ENCODE peak calls at places on chromosomes 3 and 15, in six cellular contexts. L is left lung, E is left ventricle myocardium inferior, R is DND-41, N is fibroblast of lung, W is transverse colon. Q is an unnamed sample.

GRCh38 chr15:58052334-58052733 is 13.2 kb downstream of the ALDH1A2 start:
- DNase-seq in L (peak; percentile 58), E (no peak), W (no peak), N (no peak), R (no peak), Q (no peak)

GRCh38 chr15:88256261-88257230 is at the start of gene NTRK3:
- DNase-seq in L (no peak), N (peak; percentile 56), W (no peak), R (peak; percentile 15), E (no peak), Q (no peak)

GRCh38 chr15:92343869-92344643 is 49.6 kb upstream of the ST8SIA2 start:
- DNase-seq in W (no peak), R (no peak), E (peak; percentile 68), N (no peak), L (no peak), Q (no peak)

GRCh38 chr15:89982315-89983055 is 18.6 kb upstream of the ZNF710 start:
- DNase-seq in N (no peak), R (no peak), L (no peak), E (no peak), W (no peak), Q (no peak)

GRCh38 chr15:75063338-75063737 is 39.9 kb downstream of the PPCDC start:
- DNase-seq in W (no peak), L (no peak), E (no peak), N (peak; percentile 79), R (no peak), Q (no peak)

GRCh38 chr3:103393395-103394186 is 958.8 kb downstream of the ZPLD1 start:
- DNase-seq in W (no peak), R (no peak), N (peak; percentile 67), L (no peak), E (no peak), Q (peak; percentile 18)

GRCh38 chr3:124395584-124396340 is 334.5 kb upstream of the UMPS start:
- DNase-seq in W (no peak), E (peak; percentile 62), N (no peak), L (no peak), R (no peak), Q (no peak)

GRCh38 chr3:123186695-123187094 is 15.0 kb upstream of the SEC22A start:
- DNase-seq in E (no peak), N (no peak), R (no peak), L (no peak), W (no peak), Q (no peak)

GRCh38 chr3:73868688-73869315 is 244.1 kb upstream of the PDZRN3 start:
- DNase-seq in N (peak; percentile 11), W (peak; percentile 24), L (no peak), R (peak; percentile 6), E (no peak), Q (peak; percentile 3)

GRCh38 chr15:41047474-41047873 is 68.6 kb downstream of the INO80 start:
- DNase-seq in R (no peak), L (no peak), N (no peak), W (no peak), E (no peak), Q (no peak)

DNA sequence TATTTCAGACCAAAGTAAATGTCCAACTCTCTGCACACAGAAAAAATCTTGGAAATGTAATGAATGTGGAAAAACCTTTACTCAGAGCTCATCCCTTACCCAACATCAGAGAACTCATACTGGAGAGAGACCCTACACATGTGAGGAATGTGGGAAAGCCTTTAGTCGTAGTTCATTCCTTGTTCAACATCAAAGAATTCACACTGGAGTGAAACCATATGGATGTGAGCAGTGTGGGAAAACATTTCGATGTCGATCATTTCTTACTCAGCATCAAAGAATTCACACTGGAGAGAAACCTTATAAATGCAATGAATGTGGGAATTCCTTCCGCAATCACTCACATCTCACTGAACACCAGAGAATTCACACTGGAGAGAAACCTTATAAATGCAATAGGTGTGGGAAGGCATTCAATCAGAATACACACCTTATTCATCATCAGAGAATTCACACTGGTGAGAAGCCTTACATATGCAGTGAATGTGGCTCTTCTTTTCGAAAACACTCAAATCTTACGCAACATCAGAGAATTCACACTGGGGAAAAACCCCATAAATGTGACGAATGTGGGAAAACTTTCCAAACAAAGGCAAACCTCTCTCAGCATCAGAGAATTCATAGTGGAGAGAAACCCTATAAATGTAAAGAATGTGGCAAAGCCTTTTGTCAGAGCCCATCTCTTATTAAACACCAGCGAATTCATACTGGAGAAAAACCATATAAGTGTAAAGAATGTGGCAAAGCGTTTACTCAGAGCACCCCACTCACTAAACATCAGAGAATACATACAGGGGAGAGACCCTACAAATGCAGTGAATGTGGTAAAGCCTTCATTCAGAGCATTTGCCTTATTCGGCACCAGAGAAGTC is 8.0 kb upstream of the ZNF501 start:
- DNase-seq in R (no peak), N (peak; percentile 20), W (no peak), L (no peak), E (no peak), Q (no peak)
- H3K9me3 ChIP-seq in R (peaks cover 46% of the 10 kb centered on the region), N (peaks cover 6% of the 10 kb centered on the region), W (peaks cover 81% of the 10 kb centered on the region), L (peaks cover 100% of the 10 kb centered on the region), E (peaks cover 100% of the 10 kb centered on the region), Q (peaks cover 60% of the 10 kb centered on the region)

DNA sequence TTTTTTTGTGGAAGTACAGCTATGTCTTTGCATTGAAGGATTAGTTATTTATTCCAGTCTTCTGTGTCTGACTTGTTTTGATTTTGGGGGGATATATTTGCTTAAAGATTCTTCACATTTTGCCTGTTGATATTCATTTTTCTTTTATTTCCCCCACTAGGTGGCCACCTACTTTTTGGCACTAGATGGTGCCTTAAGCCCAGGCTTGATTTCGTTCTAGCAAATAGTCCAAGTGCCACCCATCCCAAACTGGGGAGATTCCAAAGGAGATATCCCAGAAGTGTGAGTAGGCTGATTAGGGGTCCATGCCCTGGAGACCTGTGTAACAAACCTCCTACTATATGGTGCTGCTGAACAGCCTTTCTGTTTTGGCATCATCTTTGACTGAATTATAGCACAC is 80.0 kb upstream of the SPATA16 start:
- DNase-seq in N (peak; percentile 13), R (no peak), W (no peak), L (no peak), E (no peak), Q (no peak)
- TF ChIP-seq CTCF in N (no peak), R (peak; percentile 43), W (no peak), L (peak; percentile 11), E (peak; percentile 32), Q (peak; percentile 34)

GRCh38 chr3:158453004-158453403 is 118.0 kb upstream of the MLF1 start:
- DNase-seq in E (no peak), L (no peak), R (no peak), N (no peak), W (no peak), Q (no peak)

GRCh38 chr3:158455406-158455805 is 115.6 kb upstream of the MLF1 start:
- DNase-seq in L (peak; percentile 17), E (no peak), N (no peak), R (no peak), W (no peak), Q (no peak)

GRCh38 chr3:158456114-158456513 is 114.9 kb upstream of the MLF1 start:
- DNase-seq in W (no peak), L (no peak), R (no peak), E (no peak), N (peak; percentile 4), Q (peak; percentile 27)

GRCh38 chr3:158452324-158452723 is 118.7 kb upstream of the MLF1 start:
- DNase-seq in N (no peak), L (no peak), W (no peak), R (no peak), E (no peak), Q (no peak)

DNA sequence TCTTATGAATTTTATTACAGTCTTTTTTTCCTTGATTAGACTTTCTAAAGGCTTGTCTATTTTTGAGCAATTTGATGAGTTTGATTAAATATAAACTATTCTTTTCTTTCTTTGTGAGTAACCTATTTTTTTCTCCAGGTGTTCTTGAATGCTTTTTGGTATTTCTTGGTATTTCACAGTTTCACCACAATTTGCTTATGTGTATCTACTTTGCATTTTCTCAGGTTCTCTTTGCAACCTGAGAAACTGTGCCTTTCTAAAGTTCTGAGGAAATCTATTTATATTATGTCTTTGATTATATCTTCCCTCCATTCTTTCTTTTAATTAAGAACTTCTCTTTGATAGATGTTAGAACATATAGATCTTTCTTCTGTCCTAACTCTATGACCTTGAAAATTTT is 117.1 kb upstream of the MLF1 start:
- DNase-seq in N (no peak), L (no peak), R (no peak), W (no peak), E (no peak), Q (no peak)
- H3K4me3 ChIP-seq in N (no peak overlapping the region), L (no peak overlapping the region), R (no peak overlapping the region), W (no peak overlapping the region), E (no peak overlapping the region), Q (no peak overlapping the region)

DNA sequence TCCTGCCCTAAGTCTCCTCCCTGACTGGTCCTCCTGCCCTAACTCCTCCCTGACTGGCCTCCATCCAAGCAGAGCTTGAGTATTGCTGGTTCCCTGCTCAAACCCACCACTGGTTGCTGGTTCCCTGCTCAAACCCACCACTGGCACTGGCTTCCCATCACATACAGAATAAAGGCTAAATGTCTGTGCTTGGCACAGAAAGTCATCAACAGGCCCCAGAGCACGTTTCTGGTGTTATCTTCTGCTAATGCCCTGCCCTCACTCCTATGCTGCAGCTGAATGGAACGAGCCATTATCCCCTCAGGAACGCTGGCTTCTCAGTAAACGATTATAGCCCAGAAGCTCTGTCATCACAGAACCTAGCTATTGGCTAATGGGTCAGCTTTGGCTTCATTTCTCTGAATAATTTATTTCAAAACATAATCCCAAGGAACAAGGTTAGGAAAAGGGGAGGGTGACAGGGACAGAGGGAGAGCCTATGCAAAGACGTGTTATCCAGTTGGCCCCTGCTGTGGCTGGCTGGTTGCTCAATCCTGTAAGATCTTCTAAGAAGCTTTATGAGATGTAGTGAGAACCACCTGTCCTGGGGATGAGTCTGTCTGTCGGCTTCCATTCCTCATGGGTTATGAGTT is 6.3 kb upstream of the MUC20 start:
- DNase-seq in N (no peak), W (no peak), R (no peak), E (no peak), L (no peak), Q (no peak)
- H3K9me3 ChIP-seq in N (no peaks in the 10 kb centered on the region), W (no peaks in the 10 kb centered on the region), R (peaks cover 10% of the 10 kb centered on the region), E (no peaks in the 10 kb centered on the region), L (no peaks in the 10 kb centered on the region), Q (no peaks in the 10 kb centered on the region)

GRCh38 chr3:38843898-38844297 is 27.9 kb upstream of the SCN10A start:
- DNase-seq in W (no peak), R (no peak), L (no peak), N (peak; percentile 44), E (no peak), Q (peak; percentile 29)

GRCh38 chr3:38836561-38836960 is 20.5 kb upstream of the SCN10A start:
- DNase-seq in N (no peak), L (no peak), R (no peak), W (no peak), E (no peak), Q (no peak)

GRCh38 chr3:38842266-38842965 is 26.4 kb upstream of the SCN10A start:
- DNase-seq in R (no peak), N (no peak), W (no peak), L (no peak), E (no peak), Q (no peak)

GRCh38 chr3:38837358-38837757 is 21.3 kb upstream of the SCN10A start:
- DNase-seq in L (no peak), E (no peak), N (no peak), W (no peak), R (no peak), Q (no peak)

DNA sequence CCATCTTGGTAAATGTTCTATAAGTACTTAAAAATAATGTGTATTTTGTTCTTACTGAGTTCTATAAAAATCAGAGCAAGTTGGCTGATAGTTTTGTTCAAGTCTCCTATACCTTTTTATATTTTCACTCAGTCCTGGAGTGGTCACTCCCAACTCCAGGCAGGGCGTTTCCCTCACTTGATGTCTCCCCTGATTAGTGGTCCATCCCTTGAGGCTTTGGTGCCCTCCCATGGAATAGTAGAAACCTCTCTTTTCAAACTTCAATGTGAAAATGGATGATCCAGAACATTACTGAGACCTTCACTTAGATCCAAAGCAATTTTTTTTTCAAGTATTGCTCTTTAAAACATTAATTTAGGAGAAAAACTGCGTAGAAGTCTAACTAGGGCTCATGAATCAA is 25.0 kb upstream of the SCN10A start:
- DNase-seq in N (no peak), E (no peak), W (no peak), L (no peak), R (no peak), Q (no peak)
- TF ChIP-seq CTCF in N (peak; percentile 18), E (peak; percentile 31), W (no peak), L (no peak), R (no peak), Q (peak; percentile 36)